ENCODE peak calls at places on chromosomes 1 and 21, in four cellular contexts. K, O, G and I are unnamed samples.
A peak's percentile ranks its signal among the peaks of the same experiment; 100 is the strongest.

GRCh38 chr21:16082038-16082816 is 352.4 kb downstream of the USP25 start:
- DNase-seq in G (peak; percentile 60), K (no peak), O (no peak), I (peak; percentile 29)

GRCh38 chr1:53144201-53144600 is 1.8 kb upstream of the SLC1A7 start:
- DNase-seq in O (no peak), G (no peak), K (no peak), I (no peak)

GRCh38 chr1:168947039-168947438 is 159.5 kb upstream of the ATP1B1 start:
- DNase-seq in O (no peak), G (no peak), K (no peak), I (no peak)

GRCh38 chr1:206555473-206555935 is 48.2 kb downstream of the RASSF5 start:
- DNase-seq in G (no peak), O (no peak), K (no peak), I (peak; percentile 44)

GRCh38 chr21:25506887-25507286 is 100.4 kb downstream of the MRPL39 start:
- DNase-seq in G (peak; percentile 85), O (no peak), K (no peak), I (no peak)

GRCh38 chr1:159008744-159009188 is 941 bp upstream of the IFI16 start:
- DNase-seq in G (no peak), O (no peak), K (no peak), I (no peak)

GRCh38 chr1:227888404-227889046 is 59.2 kb downstream of the WNT9A start:
- DNase-seq in O (no peak), K (no peak), G (no peak), I (no peak)

GRCh38 chr1:47844556-47844950 is 152.6 kb downstream of the TRABD2B start:
- DNase-seq in K (no peak), O (no peak), G (no peak), I (no peak)

GRCh38 chr1:190168116-190168515 is 309.5 kb downstream of the BRINP3 start:
- DNase-seq in G (peak; percentile 99), O (peak; percentile 67), K (no peak), I (no peak)

GRCh38 chr21:36097427-36098230 is 27.8 kb downstream of the CBR1 start:
- DNase-seq in K (no peak), O (no peak), G (peak; percentile 64), I (no peak)

GRCh38 chr1:24503003-24503751 is 541 bp downstream of the RCAN3 start:
- DNase-seq in O (peak; percentile 48), K (no peak), G (peak; percentile 42), I (peak; percentile 42)

GRCh38 chr21:33541105-33541711 is 709 bp downstream of the GART start:
- DNase-seq in G (peak; percentile 30), K (no peak), O (no peak), I (peak; percentile 12)

GRCh38 chr1:22089134-22089571 is 36.6 kb downstream of the CDC42 start:
- DNase-seq in K (no peak), G (no peak), O (no peak), I (no peak)

GRCh38 chr1:89047734-89048133 is 17.3 kb downstream of the GBP1 start:
- DNase-seq in G (peak; percentile 63), K (no peak), O (peak; percentile 29), I (no peak)

GRCh38 chr1:119702384-119702783 is 9.3 kb upstream of the PHGDH start:
- DNase-seq in O (peak; percentile 92), G (peak; percentile 77), K (no peak), I (no peak)

GRCh38 chr1:115640384-115640783 is 1.4 kb upstream of the VANGL1 start:
- DNase-seq in O (no peak), K (no peak), G (no peak), I (no peak)

GRCh38 chr21:32940079-32941014 is 85.4 kb upstream of the OLIG2 start:
- DNase-seq in G (peak; percentile 69), K (peak; percentile 60), O (peak; percentile 26), I (peak; percentile 84)

GRCh38 chr1:113984710-113985109 is 5.4 kb downstream of the OLFML3 start:
- DNase-seq in K (no peak), O (no peak), G (no peak), I (no peak)

GRCh38 chr1:100445565-100445964 is 92.4 kb upstream of the GPR88 start:
- DNase-seq in K (no peak), O (no peak), G (peak; percentile 23), I (no peak)

GRCh38 chr1:64505944-64506658 is 36.2 kb downstream of the CACHD1 start:
- DNase-seq in K (no peak), G (peak; percentile 54), O (peak; percentile 46), I (no peak)

GRCh38 chr1:84995484-84996334 is 1.2 kb downstream of the MCOLN2 start:
- DNase-seq in G (peak; percentile 11), K (no peak), O (no peak), I (no peak)

GRCh38 chr1:180238675-180239074 is 8.6 kb downstream of the LHX4 start:
- DNase-seq in G (no peak), K (no peak), O (no peak), I (no peak)

GRCh38 chr1:145792484-145792883 is 31.4 kb downstream of the RNF115 start:
- DNase-seq in G (no peak), O (no peak), K (no peak), I (no peak)

GRCh38 chr1:149888999-149889289 is 10.4 kb upstream of the BOLA1 start:
- DNase-seq in O (peak; percentile 44), G (peak; percentile 56), K (no peak), I (peak; percentile 11)

GRCh38 chr1:236143104-236143948 is 987 bp downstream of the GPR137B start:
- DNase-seq in O (peak; percentile 67), G (peak; percentile 9), K (no peak), I (peak; percentile 52)

GRCh38 chr1:18256318-18257235 is 149.0 kb downstream of the IGSF21 start:
- DNase-seq in G (peak; percentile 47), O (peak; percentile 3), K (peak; percentile 87), I (peak; percentile 96)

GRCh38 chr1:53321366-53321765 is 6.5 kb downstream of the LRP8 start:
- DNase-seq in K (peak; percentile 32), O (no peak), G (no peak), I (peak; percentile 70)

GRCh38 chr1:46596846-46597245 is 7.2 kb downstream of the MKNK1 start:
- DNase-seq in K (no peak), O (no peak), G (no peak), I (no peak)

GRCh38 chr1:109432336-109432735 is 6.1 kb upstream of the PSMA5 start:
- DNase-seq in O (no peak), G (no peak), K (no peak), I (no peak)

DNA sequence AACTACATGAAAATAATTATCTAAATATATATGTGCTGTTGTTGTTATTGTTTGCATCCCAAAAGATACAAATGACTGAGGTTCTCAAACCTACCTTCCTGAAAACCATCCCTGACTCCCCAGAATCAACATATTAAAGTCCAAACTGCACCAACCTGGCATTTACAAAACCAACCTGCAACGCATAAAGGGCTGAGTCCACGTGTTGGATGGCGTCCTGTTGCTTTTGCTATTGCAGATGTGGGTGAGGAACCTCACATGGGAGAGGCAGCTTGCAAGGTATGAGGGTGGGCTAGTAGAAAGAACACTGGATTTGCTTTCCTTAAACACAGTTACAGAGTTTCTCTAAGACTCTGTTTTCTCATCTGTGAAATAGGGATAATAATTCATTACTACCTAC is 1.5 kb upstream of the C8B start:
- DNase-seq in K (no peak), O (no peak), G (no peak), I (no peak)
- H2AFZ ChIP-seq in K (no peak overlapping the region), O (no peak overlapping the region), G (no peak overlapping the region), I (no peak overlapping the region)

DNA sequence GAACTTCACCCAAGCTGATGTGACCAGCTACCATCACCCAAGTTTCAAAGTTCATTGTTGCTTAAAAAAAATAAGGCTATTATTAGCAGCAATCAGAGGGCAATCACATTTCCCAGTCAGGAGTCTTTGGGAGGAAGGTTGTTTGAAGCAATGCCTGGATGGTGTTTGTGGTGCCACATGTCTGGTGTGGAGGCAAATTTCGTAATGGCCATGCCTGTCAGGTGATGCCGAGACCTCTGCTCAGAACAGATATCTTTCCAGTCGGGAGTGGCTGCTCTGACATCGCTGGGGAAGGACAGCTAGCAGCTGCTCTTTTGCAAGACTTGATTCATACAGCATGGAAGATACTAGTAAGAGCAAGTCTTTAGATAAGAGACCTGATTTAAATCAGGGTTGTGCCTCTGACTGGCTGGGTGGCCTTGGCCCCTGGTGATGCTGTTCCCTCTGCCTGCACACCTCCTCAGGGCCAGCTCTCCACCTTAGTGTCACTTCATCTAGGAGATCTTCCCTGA is 187.8 kb upstream of the JUN start:
- DNase-seq in K (no peak), O (peak; percentile 54), G (no peak), I (no peak)
- H3K4me1 ChIP-seq in K (no peaks in the 10 kb centered on the region), O (peaks cover 11% of the 10 kb centered on the region), G (no peaks in the 10 kb centered on the region), I (no peaks in the 10 kb centered on the region)

DNA sequence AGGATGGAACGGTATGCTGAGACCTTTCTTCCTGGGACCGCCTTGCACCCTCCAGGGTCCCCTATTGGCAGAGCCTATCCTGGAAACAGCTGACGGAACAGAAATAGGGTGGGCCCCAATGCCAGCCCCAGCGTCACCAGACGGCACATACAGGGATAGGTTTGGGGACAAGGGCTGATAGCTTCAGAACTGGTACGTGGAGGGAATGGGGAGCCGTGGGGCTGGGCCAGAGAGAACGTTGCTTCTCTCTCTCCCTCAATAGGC is 40.4 kb upstream of the CITED4 start:
- DNase-seq in K (no peak), O (no peak), G (no peak), I (no peak)
- H3K9ac ChIP-seq in K (no peak overlapping the region), O (no peak overlapping the region), G (peak overlapping the region; percentile 7), I (no peak overlapping the region)

DNA sequence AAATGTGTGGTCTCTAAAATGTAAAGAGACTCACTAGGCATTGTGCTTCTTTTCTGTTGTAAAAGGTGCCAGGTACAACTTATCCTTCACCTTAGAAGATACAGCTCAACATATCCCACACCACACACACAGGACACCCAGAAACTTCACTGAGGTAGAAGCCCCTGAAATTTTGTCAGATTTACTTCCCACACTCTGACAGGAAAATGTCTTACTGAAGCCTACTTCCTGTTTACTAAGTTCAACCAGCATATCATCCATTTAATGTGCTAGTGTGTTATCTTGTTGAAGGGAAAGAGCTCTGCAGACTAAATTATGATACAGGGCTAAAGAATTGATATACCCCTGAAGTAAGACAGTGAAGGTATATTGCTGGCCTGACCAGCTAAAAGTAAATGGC is 39.9 kb upstream of the INSL5 start:
- DNase-seq in O (no peak), G (no peak), K (no peak), I (no peak)
- H2AFZ ChIP-seq in O (no peak overlapping the region), G (no peak overlapping the region), K (peak overlapping the region; percentile 3), I (no peak overlapping the region)

GRCh38 chr21:34944015-34944755 is 104.9 kb downstream of the RUNX1 start:
- DNase-seq in O (no peak), G (no peak), K (no peak), I (no peak)

GRCh38 chr21:34941162-34941561 is 107.9 kb downstream of the RUNX1 start:
- DNase-seq in G (no peak), K (peak; percentile 12), O (no peak), I (peak; percentile 56)

GRCh38 chr21:34945288-34945687 is 103.8 kb downstream of the RUNX1 start:
- DNase-seq in G (no peak), K (no peak), O (no peak), I (no peak)

GRCh38 chr21:34939673-34940321 is 109.3 kb downstream of the RUNX1 start:
- DNase-seq in O (no peak), G (no peak), K (no peak), I (no peak)

GRCh38 chr21:34942911-34943310 is 106.2 kb downstream of the RUNX1 start:
- DNase-seq in K (no peak), O (no peak), G (no peak), I (no peak)
- H3K4me1 ChIP-seq in K (no peaks in the 10 kb centered on the region), O (peaks cover 21% of the 10 kb centered on the region), G (peaks cover 17% of the 10 kb centered on the region), I (peaks cover 21% of the 10 kb centered on the region)